ENCODE peak calls at places on chromosomes 13 and 19, in seven cellular contexts. O is DMS153, S is NCI-H187, D is fibroblast of pulmonary artery, Q is hepatocyte, R is anterior cingulate cortex, X is LHCN-M2. B is an unnamed sample.
A peak's percentile ranks its signal among the peaks of the same experiment; 100 is the strongest.

GRCh38 chr19:52200044-52200443 is 10.2 kb downstream of the PPP2R1A start:
- DNase-seq in O (no peak), S (no peak), D (peak; percentile 85), Q (no peak), R (no peak), X (peak; percentile 87), B (peak; percentile 85)

GRCh38 chr13:92387245-92387644 is 839.4 kb upstream of the GPC6 start:
- DNase-seq in O (no peak), S (no peak), D (no peak), Q (no peak), R (no peak), X (no peak), B (no peak)

GRCh38 chr19:28843771-28844492 is 369.0 kb downstream of the UQCRFS1 start:
- DNase-seq in O (no peak), S (no peak), D (no peak), Q (no peak), R (no peak), X (no peak), B (no peak)

GRCh38 chr19:44284968-44285367 is 19.9 kb downstream of the ZNF235 start:
- DNase-seq in O (no peak), S (no peak), D (no peak), Q (no peak), R (no peak), X (no peak), B (peak; percentile 73)

GRCh38 chr13:30618186-30618937 is 642 bp downstream of the USPL1 start:
- DNase-seq in O (no peak), S (no peak), D (no peak), Q (peak; percentile 25), R (no peak), X (peak; percentile 17), B (no peak)

GRCh38 chr19:5743640-5744039 is 23.2 kb downstream of the CATSPERD start:
- DNase-seq in O (no peak), S (no peak), D (no peak), Q (peak; percentile 13), R (no peak), X (peak; percentile 5), B (no peak)

GRCh38 chr13:35704331-35704730 is 227.8 kb upstream of the MAB21L1 start:
- DNase-seq in O (no peak), S (no peak), D (no peak), Q (no peak), R (no peak), X (no peak), B (no peak)

GRCh38 chr19:10510301-10510802 is 6.9 kb downstream of the S1PR5 start:
- DNase-seq in O (no peak), S (no peak), D (no peak), Q (peak; percentile 30), R (no peak), X (no peak), B (peak; percentile 17)

GRCh38 chr19:49132974-49133609 is 13.7 kb downstream of the PPFIA3 start:
- DNase-seq in O (peak; percentile 40), S (peak; percentile 80), D (no peak), Q (no peak), R (peak; percentile 13), X (no peak), B (no peak)

GRCh38 chr13:77345150-77345780 is 18.4 kb upstream of the MYCBP2 start:
- DNase-seq in O (peak; percentile 96), S (peak; percentile 47), D (no peak), Q (no peak), R (no peak), X (no peak), B (no peak)

GRCh38 chr19:57587529-57587928 is 3.6 kb downstream of the ZIK1 start:
- DNase-seq in O (no peak), S (no peak), D (peak; percentile 24), Q (no peak), R (no peak), X (peak; percentile 90), B (peak; percentile 66)

GRCh38 chr19:14558370-14559066 is 13.3 kb downstream of the NDUFB7 start:
- DNase-seq in O (no peak), S (no peak), D (no peak), Q (no peak), R (no peak), X (no peak), B (no peak)

GRCh38 chr13:32624441-32624840 is 38.2 kb downstream of the PDS5B start:
- DNase-seq in O (no peak), S (no peak), D (peak; percentile 12), Q (no peak), R (no peak), X (peak; percentile 16), B (no peak)

GRCh38 chr13:31859546-31859945 is 120.2 kb downstream of the RXFP2 start:
- DNase-seq in O (peak; percentile 59), S (no peak), D (no peak), Q (no peak), R (no peak), X (no peak), B (no peak)

GRCh38 chr13:33496336-33496735 is 210.8 kb upstream of the STARD13 start:
- DNase-seq in O (no peak), S (no peak), D (no peak), Q (no peak), R (no peak), X (no peak), B (no peak)

GRCh38 chr19:48391100-48392005 is at the start of gene KDELR1:
- DNase-seq in O (no peak), S (peak; percentile 70), D (peak; percentile 75), Q (peak; percentile 93), R (peak; percentile 83), X (peak; percentile 50), B (peak; percentile 56)

B was measured in amniotic epithelial cell.